ENCODE peak calls at places on chromosome 22, in seven cellular contexts. One of them, this sample, is unnamed.

GRCh38 chr22:32355760-32356159 is 1.9 kb upstream of the RFPL3 start:
- DNase-seq in fibroblast of villous mesenchyme: no peak
- DNase-seq in epithelial cell of esophagus: peak
- DNase-seq in AG04449: no peak
- DNase-seq in IMR-90: no peak
- DNase-seq in AG04450: no peak
- DNase-seq in cardiac muscle cell: no peak
- DNase-seq in this sample: no peak

GRCh38 chr22:45195616-45196015 is 31.9 kb downstream of the NUP50 start:
- DNase-seq in fibroblast of villous mesenchyme: no peak
- DNase-seq in epithelial cell of esophagus: no peak
- DNase-seq in AG04449: no peak
- DNase-seq in IMR-90: no peak
- DNase-seq in AG04450: no peak
- DNase-seq in cardiac muscle cell: no peak
- DNase-seq in this sample: no peak

GRCh38 chr22:47382164-47382890 is 619.9 kb downstream of the TBC1D22A start:
- DNase-seq in fibroblast of villous mesenchyme: no peak
- DNase-seq in epithelial cell of esophagus: no peak
- DNase-seq in AG04449: no peak
- DNase-seq in IMR-90: no peak
- DNase-seq in AG04450: no peak
- DNase-seq in cardiac muscle cell: no peak
- DNase-seq in this sample: no peak

GRCh38 chr22:44130076-44130711 is 50.5 kb upstream of the PARVG start:
- DNase-seq in fibroblast of villous mesenchyme: peak
- DNase-seq in epithelial cell of esophagus: peak
- DNase-seq in AG04449: no peak
- DNase-seq in IMR-90: peak
- DNase-seq in AG04450: no peak
- DNase-seq in cardiac muscle cell: no peak
- DNase-seq in this sample: peak

GRCh38 chr22:22400964-22401363 is 107.6 kb downstream of the ZNF280B start:
- DNase-seq in fibroblast of villous mesenchyme: no peak
- DNase-seq in epithelial cell of esophagus: no peak
- DNase-seq in AG04449: no peak
- DNase-seq in IMR-90: no peak
- DNase-seq in AG04450: no peak
- DNase-seq in cardiac muscle cell: no peak
- DNase-seq in this sample: no peak

GRCh38 chr22:35205956-35206355 is 51.3 kb upstream of the HMGXB4 start:
- DNase-seq in fibroblast of villous mesenchyme: peak
- DNase-seq in epithelial cell of esophagus: peak
- DNase-seq in AG04449: no peak
- DNase-seq in IMR-90: peak
- DNase-seq in AG04450: peak
- DNase-seq in cardiac muscle cell: peak
- DNase-seq in this sample: peak

GRCh38 chr22:23743303-23743705 is 7.6 kb downstream of the ZNF70 start:
- DNase-seq in fibroblast of villous mesenchyme: no peak
- DNase-seq in epithelial cell of esophagus: no peak
- DNase-seq in AG04449: no peak
- DNase-seq in IMR-90: no peak
- DNase-seq in AG04450: no peak
- DNase-seq in cardiac muscle cell: peak
- DNase-seq in this sample: no peak

GRCh38 chr22:27283240-27283639 is 518.3 kb downstream of the MN1 start:
- DNase-seq in fibroblast of villous mesenchyme: no peak
- DNase-seq in epithelial cell of esophagus: no peak
- DNase-seq in AG04449: no peak
- DNase-seq in IMR-90: no peak
- DNase-seq in AG04450: no peak
- DNase-seq in cardiac muscle cell: no peak
- DNase-seq in this sample: no peak

GRCh38 chr22:35352214-35353111 is 28.4 kb upstream of the HMOX1 start:
- DNase-seq in fibroblast of villous mesenchyme: no peak
- DNase-seq in epithelial cell of esophagus: no peak
- DNase-seq in AG04449: no peak
- DNase-seq in IMR-90: no peak
- DNase-seq in AG04450: no peak
- DNase-seq in cardiac muscle cell: no peak
- DNase-seq in this sample: peak

GRCh38 chr22:47837703-47838102 is 1075.3 kb downstream of the TBC1D22A start:
- DNase-seq in fibroblast of villous mesenchyme: peak
- DNase-seq in epithelial cell of esophagus: peak
- DNase-seq in AG04449: no peak
- DNase-seq in IMR-90: no peak
- DNase-seq in AG04450: no peak
- DNase-seq in cardiac muscle cell: peak
- DNase-seq in this sample: peak

GRCh38 chr22:42138122-42138770 is 7.6 kb upstream of the CYP2D6 start:
- DNase-seq in fibroblast of villous mesenchyme: no peak
- DNase-seq in epithelial cell of esophagus: no peak
- DNase-seq in AG04449: no peak
- DNase-seq in IMR-90: no peak
- DNase-seq in AG04450: no peak
- DNase-seq in cardiac muscle cell: no peak
- DNase-seq in this sample: no peak

GRCh38 chr22:44277404-44278135 is 35.2 kb downstream of the SHISAL1 start:
- DNase-seq in fibroblast of villous mesenchyme: no peak
- DNase-seq in epithelial cell of esophagus: no peak
- DNase-seq in AG04449: no peak
- DNase-seq in IMR-90: no peak
- DNase-seq in AG04450: no peak
- DNase-seq in cardiac muscle cell: no peak
- DNase-seq in this sample: no peak

GRCh38 chr22:19111584-19111983 is 10.6 kb downstream of the DGCR2 start:
- DNase-seq in fibroblast of villous mesenchyme: no peak
- DNase-seq in epithelial cell of esophagus: no peak
- DNase-seq in AG04449: no peak
- DNase-seq in IMR-90: no peak
- DNase-seq in AG04450: no peak
- DNase-seq in cardiac muscle cell: no peak
- DNase-seq in this sample: no peak

GRCh38 chr22:35170716-35171697 is 86.3 kb upstream of the HMGXB4 start:
- DNase-seq in fibroblast of villous mesenchyme: no peak
- DNase-seq in epithelial cell of esophagus: peak
- DNase-seq in AG04449: no peak
- DNase-seq in IMR-90: no peak
- DNase-seq in AG04450: no peak
- DNase-seq in cardiac muscle cell: no peak
- DNase-seq in this sample: no peak

GRCh38 chr22:48947636-48948035 is 880.0 kb downstream of the BRD1 start:
- DNase-seq in fibroblast of villous mesenchyme: no peak
- DNase-seq in epithelial cell of esophagus: no peak
- DNase-seq in AG04449: no peak
- DNase-seq in IMR-90: no peak
- DNase-seq in AG04450: no peak
- DNase-seq in cardiac muscle cell: no peak
- DNase-seq in this sample: no peak

GRCh38 chr22:44710474-44711235 is 8.7 kb downstream of the PRR5 start:
- DNase-seq in fibroblast of villous mesenchyme: no peak
- DNase-seq in epithelial cell of esophagus: peak
- DNase-seq in AG04449: no peak
- DNase-seq in IMR-90: no peak
- DNase-seq in AG04450: no peak
- DNase-seq in cardiac muscle cell: no peak
- DNase-seq in this sample: no peak

GRCh38 chr22:41862530-41863266 is 29.8 kb downstream of the SREBF2 start:
- DNase-seq in fibroblast of villous mesenchyme: no peak
- DNase-seq in epithelial cell of esophagus: no peak
- DNase-seq in AG04449: no peak
- DNase-seq in IMR-90: peak
- DNase-seq in AG04450: no peak
- DNase-seq in cardiac muscle cell: no peak
- DNase-seq in this sample: peak

GRCh38 chr22:41620646-41621098 is at the start of gene DESI1:
- DNase-seq in fibroblast of villous mesenchyme: no peak
- DNase-seq in epithelial cell of esophagus: peak
- DNase-seq in AG04449: no peak
- DNase-seq in IMR-90: no peak
- DNase-seq in AG04450: no peak
- DNase-seq in cardiac muscle cell: peak
- DNase-seq in this sample: no peak

DNA sequence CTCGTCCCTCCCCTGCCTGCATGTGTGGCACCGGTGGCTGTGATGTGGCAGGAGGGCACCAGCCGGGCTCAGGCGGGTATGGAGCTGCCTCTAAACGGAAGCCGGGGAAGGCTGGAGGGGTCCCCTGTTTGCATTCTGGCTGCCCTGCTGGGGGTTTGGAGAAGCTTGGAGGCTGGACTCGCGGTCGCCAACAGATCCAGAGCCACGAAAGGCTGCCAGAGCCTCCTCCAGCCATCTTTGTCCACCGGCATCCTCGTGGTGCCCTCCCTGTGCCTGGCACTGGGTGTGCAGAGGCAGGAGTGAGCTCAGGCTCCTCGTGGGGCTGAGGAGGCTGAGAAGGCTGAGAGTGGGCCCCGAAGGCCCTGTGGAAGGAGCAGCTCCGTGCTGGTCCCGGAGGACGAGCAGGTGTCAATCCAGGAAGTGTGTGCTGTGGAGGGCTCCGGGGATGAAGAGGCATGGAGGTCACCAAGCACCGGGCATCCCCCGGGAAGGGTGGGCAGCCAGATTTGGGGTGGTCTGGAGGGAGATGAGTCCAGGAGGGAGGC is 937 bp downstream of the KDELR3 start:
- DNase-seq in fibroblast of villous mesenchyme: no peak
- DNase-seq in epithelial cell of esophagus: no peak
- DNase-seq in AG04449: no peak
- DNase-seq in IMR-90: no peak
- DNase-seq in AG04450: no peak
- DNase-seq in cardiac muscle cell: no peak
- DNase-seq in this sample: no peak
- H3K4me3 ChIP-seq in fibroblast of villous mesenchyme: peak
- H3K4me3 ChIP-seq in epithelial cell of esophagus: no peak
- H3K4me3 ChIP-seq in AG04449: peak
- H3K4me3 ChIP-seq in IMR-90: peak
- H3K4me3 ChIP-seq in AG04450: peak
- H3K4me3 ChIP-seq in cardiac muscle cell: no peak
- H3K4me3 ChIP-seq in this sample: peak

GRCh38 chr22:40036591-40037225 is 42.0 kb downstream of the FAM83F start:
- DNase-seq in fibroblast of villous mesenchyme: peak
- DNase-seq in epithelial cell of esophagus: peak
- DNase-seq in AG04449: no peak
- DNase-seq in IMR-90: peak
- DNase-seq in AG04450: peak
- DNase-seq in cardiac muscle cell: peak
- DNase-seq in this sample: peak
- TF ChIP-seq CTCF in fibroblast of villous mesenchyme: peak
- TF ChIP-seq CTCF in epithelial cell of esophagus: peak
- TF ChIP-seq CTCF in AG04449: peak
- TF ChIP-seq CTCF in IMR-90: peak
- TF ChIP-seq CTCF in AG04450: peak
- TF ChIP-seq CTCF in cardiac muscle cell: peak
- TF ChIP-seq CTCF in this sample: peak

DNA sequence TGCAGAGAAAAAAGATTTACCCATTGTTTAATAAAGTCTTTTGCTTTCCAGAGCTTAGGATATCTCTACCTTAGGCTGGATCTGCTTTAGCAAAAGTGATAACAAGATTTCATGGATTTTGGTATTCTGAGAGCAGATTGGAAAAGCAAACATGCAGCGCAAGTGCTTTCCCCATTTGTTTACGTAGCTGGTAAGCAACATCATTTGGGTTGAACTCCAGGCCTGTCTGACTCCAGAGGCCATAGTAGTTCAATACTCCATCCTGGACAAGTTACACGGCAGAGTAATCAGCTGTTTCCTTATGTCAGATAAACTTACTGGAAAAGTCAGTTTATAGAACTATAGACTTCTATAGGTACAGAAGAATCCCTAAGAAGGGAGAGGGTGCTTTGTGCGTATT is 40.6 kb upstream of the TNRC6B start:
- DNase-seq in fibroblast of villous mesenchyme: no peak
- DNase-seq in epithelial cell of esophagus: no peak
- DNase-seq in AG04449: no peak
- DNase-seq in IMR-90: no peak
- DNase-seq in AG04450: no peak
- DNase-seq in cardiac muscle cell: no peak
- DNase-seq in this sample: no peak
- H3K4me3 ChIP-seq in fibroblast of villous mesenchyme: no peak
- H3K4me3 ChIP-seq in epithelial cell of esophagus: no peak
- H3K4me3 ChIP-seq in AG04449: no peak
- H3K4me3 ChIP-seq in IMR-90: no peak
- H3K4me3 ChIP-seq in AG04450: no peak
- H3K4me3 ChIP-seq in cardiac muscle cell: no peak
- H3K4me3 ChIP-seq in this sample: no peak

GRCh38 chr22:50245214-50246072 is 620 bp upstream of the TUBGCP6 start:
- DNase-seq in fibroblast of villous mesenchyme: no peak
- DNase-seq in epithelial cell of esophagus: peak
- DNase-seq in AG04449: no peak
- DNase-seq in IMR-90: no peak
- DNase-seq in AG04450: no peak
- DNase-seq in cardiac muscle cell: no peak
- DNase-seq in this sample: no peak

GRCh38 chr22:50246242-50247175 is 1.7 kb upstream of the TUBGCP6 start:
- DNase-seq in fibroblast of villous mesenchyme: no peak
- DNase-seq in epithelial cell of esophagus: peak
- DNase-seq in AG04449: no peak
- DNase-seq in IMR-90: no peak
- DNase-seq in AG04450: no peak
- DNase-seq in cardiac muscle cell: no peak
- DNase-seq in this sample: no peak

GRCh38 chr22:50242406-50242949 is 2.3 kb downstream of the TUBGCP6 start:
- DNase-seq in fibroblast of villous mesenchyme: peak
- DNase-seq in epithelial cell of esophagus: no peak
- DNase-seq in AG04449: no peak
- DNase-seq in IMR-90: no peak
- DNase-seq in AG04450: no peak
- DNase-seq in cardiac muscle cell: no peak
- DNase-seq in this sample: peak

GRCh38 chr22:50243704-50244419 is 961 bp downstream of the TUBGCP6 start:
- DNase-seq in fibroblast of villous mesenchyme: no peak
- DNase-seq in epithelial cell of esophagus: peak
- DNase-seq in AG04449: no peak
- DNase-seq in IMR-90: peak
- DNase-seq in AG04450: no peak
- DNase-seq in cardiac muscle cell: no peak
- DNase-seq in this sample: peak

GRCh38 chr22:50244420-50245213 is at the start of gene TUBGCP6:
- DNase-seq in fibroblast of villous mesenchyme: peak
- DNase-seq in epithelial cell of esophagus: peak
- DNase-seq in AG04449: peak
- DNase-seq in IMR-90: peak
- DNase-seq in AG04450: peak
- DNase-seq in cardiac muscle cell: peak
- DNase-seq in this sample: peak
- TF ChIP-seq CTCF in fibroblast of villous mesenchyme: peak
- TF ChIP-seq CTCF in epithelial cell of esophagus: peak
- TF ChIP-seq CTCF in AG04449: peak
- TF ChIP-seq CTCF in IMR-90: no peak
- TF ChIP-seq CTCF in AG04450: peak
- TF ChIP-seq CTCF in cardiac muscle cell: peak
- TF ChIP-seq CTCF in this sample: no peak

GRCh38 chr22:37517826-37518450 is 1.3 kb downstream of the CARD10 start:
- DNase-seq in fibroblast of villous mesenchyme: no peak
- DNase-seq in epithelial cell of esophagus: peak
- DNase-seq in AG04449: no peak
- DNase-seq in IMR-90: no peak
- DNase-seq in AG04450: no peak
- DNase-seq in cardiac muscle cell: no peak
- DNase-seq in this sample: no peak
- H3K4me3 ChIP-seq in fibroblast of villous mesenchyme: no peak
- H3K4me3 ChIP-seq in epithelial cell of esophagus: peak
- H3K4me3 ChIP-seq in AG04449: peak
- H3K4me3 ChIP-seq in IMR-90: peak
- H3K4me3 ChIP-seq in AG04450: peak
- H3K4me3 ChIP-seq in cardiac muscle cell: no peak
- H3K4me3 ChIP-seq in this sample: peak

GRCh38 chr22:20751185-20751851 is 22.6 kb upstream of the SERPIND1 start:
- DNase-seq in fibroblast of villous mesenchyme: no peak
- DNase-seq in epithelial cell of esophagus: no peak
- DNase-seq in AG04449: no peak
- DNase-seq in IMR-90: no peak
- DNase-seq in AG04450: no peak
- DNase-seq in cardiac muscle cell: peak
- DNase-seq in this sample: no peak
- TF ChIP-seq CTCF in fibroblast of villous mesenchyme: peak
- TF ChIP-seq CTCF in epithelial cell of esophagus: no peak
- TF ChIP-seq CTCF in AG04449: no peak
- TF ChIP-seq CTCF in IMR-90: peak
- TF ChIP-seq CTCF in AG04450: peak
- TF ChIP-seq CTCF in cardiac muscle cell: peak
- TF ChIP-seq CTCF in this sample: no peak